ENCODE peak calls at places on chromosomes 5 and 9, in four cellular contexts. U, T, R and O are unnamed samples.
A peak's percentile ranks its signal among the peaks of the same experiment; 100 is the strongest.

GRCh38 chr5:116453920-116454319 is 120.7 kb downstream of the SEMA6A start:
- DNase-seq in U (no peak), T (no peak), R (no peak), O (no peak)

GRCh38 chr9:114898741-114899140 is 31.6 kb downstream of the TNFSF8 start:
- DNase-seq in U (no peak), T (no peak), R (no peak), O (no peak)

GRCh38 chr9:35829764-35830096 is 702 bp downstream of the TMEM8B start:
- DNase-seq in U (no peak), T (no peak), R (no peak), O (no peak)

GRCh38 chr9:124735121-124735520 is 36.0 kb downstream of the NR6A1 start:
- DNase-seq in U (no peak), T (no peak), R (peak; percentile 59), O (no peak)

GRCh38 chr9:36187414-36187813 is 3.3 kb upstream of the CLTA start:
- DNase-seq in U (no peak), T (no peak), R (no peak), O (no peak)

GRCh38 chr5:179323026-179323571 is 22.2 kb downstream of the ADAMTS2 start:
- DNase-seq in U (no peak), T (no peak), R (no peak), O (no peak)

GRCh38 chr5:124704594-124705284 is 41.7 kb downstream of the ZNF608 start:
- DNase-seq in U (no peak), T (no peak), R (no peak), O (no peak)

GRCh38 chr5:61313960-61314681 is 17.9 kb upstream of the ZSWIM6 start:
- DNase-seq in U (no peak), T (peak; percentile 98), R (no peak), O (no peak)

GRCh38 chr5:43192558-43193170 is 639 bp downstream of the NIM1K start:
- DNase-seq in U (peak; percentile 49), T (no peak), R (no peak), O (no peak)

GRCh38 chr5:54457094-54457531 is 1.6 kb downstream of the HSPB3 start:
- DNase-seq in U (no peak), T (no peak), R (no peak), O (no peak)

GRCh38 chr5:88388476-88389170 is 120.0 kb upstream of the TMEM161B start:
- DNase-seq in U (peak; percentile 54), T (no peak), R (no peak), O (no peak)

GRCh38 chr9:677461-678097 is 163.9 kb upstream of the DMRT1 start:
- DNase-seq in U (no peak), T (no peak), R (no peak), O (no peak)

GRCh38 chr5:392431-392988 is 50.5 kb upstream of the EXOC3 start:
- DNase-seq in U (peak; percentile 49), T (no peak), R (peak; percentile 8), O (peak; percentile 62)

GRCh38 chr5:16578474-16578883 is 38.3 kb downstream of the RETREG1 start:
- DNase-seq in U (no peak), T (no peak), R (no peak), O (peak; percentile 52)

GRCh38 chr5:87686018-87686417 is 273.3 kb upstream of the CCNH start:
- DNase-seq in U (no peak), T (no peak), R (no peak), O (no peak)

GRCh38 chr9:29740518-29740917 is 2167.2 kb upstream of the C9orf72 start:
- DNase-seq in U (no peak), T (no peak), R (no peak), O (no peak)

GRCh38 chr9:34380511-34381315 is 4.0 kb upstream of the MYORG start:
- DNase-seq in U (peak; percentile 88), T (no peak), R (no peak), O (peak; percentile 92)

GRCh38 chr9:89011683-89012082 is 20.4 kb downstream of the S1PR3 start:
- DNase-seq in U (no peak), T (no peak), R (no peak), O (no peak)

GRCh38 chr5:154520861-154521453 is 42.9 kb upstream of the HAND1 start:
- DNase-seq in U (peak; percentile 93), T (no peak), R (peak; percentile 63), O (no peak)

GRCh38 chr9:14692918-14693861 is at the start of gene ZDHHC21:
- DNase-seq in U (peak; percentile 83), T (no peak), R (no peak), O (no peak)
- TF ChIP-seq POLR2AphosphoS5 in U (peak; percentile 63), T (no peak), R (peak; percentile 71), O (no peak)

DNA sequence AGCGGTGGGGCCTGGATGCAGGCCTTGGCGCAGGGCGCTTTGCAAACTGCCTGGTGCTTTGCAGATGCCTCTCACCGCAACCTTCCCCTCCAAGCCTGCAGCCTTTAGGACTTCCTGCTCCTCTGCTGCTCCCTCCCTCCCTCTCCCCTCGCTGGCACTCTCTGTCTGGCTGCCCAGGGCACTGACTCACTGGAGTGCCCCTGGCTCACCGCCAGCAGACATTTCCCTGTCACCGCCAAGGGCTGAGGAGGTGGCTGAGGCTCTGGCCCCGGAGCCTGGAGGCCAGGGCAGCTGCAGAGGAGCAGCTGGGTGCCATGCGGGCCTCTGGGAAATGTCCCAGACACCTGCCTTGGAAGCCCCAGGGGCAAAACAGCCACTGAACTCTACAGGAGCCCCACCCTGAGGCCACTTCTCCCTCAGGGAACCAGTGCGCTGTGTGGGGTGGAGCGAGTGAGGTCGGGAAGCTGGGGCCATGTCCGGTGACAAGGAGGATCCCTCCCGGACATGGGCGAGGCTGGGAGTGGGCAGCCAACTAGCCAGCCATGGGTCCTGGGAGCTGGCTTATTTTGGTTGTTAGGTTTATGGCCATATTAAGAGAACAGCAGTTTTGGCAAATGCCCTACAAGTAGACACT is 53.4 kb downstream of the TENT4A start:
- DNase-seq in U (no peak), T (peak; percentile 68), R (peak; percentile 77), O (no peak)
- TF ChIP-seq POLR2AphosphoS5 in U (no peak), T (peak; percentile 91), R (peak; percentile 53), O (no peak)

DNA sequence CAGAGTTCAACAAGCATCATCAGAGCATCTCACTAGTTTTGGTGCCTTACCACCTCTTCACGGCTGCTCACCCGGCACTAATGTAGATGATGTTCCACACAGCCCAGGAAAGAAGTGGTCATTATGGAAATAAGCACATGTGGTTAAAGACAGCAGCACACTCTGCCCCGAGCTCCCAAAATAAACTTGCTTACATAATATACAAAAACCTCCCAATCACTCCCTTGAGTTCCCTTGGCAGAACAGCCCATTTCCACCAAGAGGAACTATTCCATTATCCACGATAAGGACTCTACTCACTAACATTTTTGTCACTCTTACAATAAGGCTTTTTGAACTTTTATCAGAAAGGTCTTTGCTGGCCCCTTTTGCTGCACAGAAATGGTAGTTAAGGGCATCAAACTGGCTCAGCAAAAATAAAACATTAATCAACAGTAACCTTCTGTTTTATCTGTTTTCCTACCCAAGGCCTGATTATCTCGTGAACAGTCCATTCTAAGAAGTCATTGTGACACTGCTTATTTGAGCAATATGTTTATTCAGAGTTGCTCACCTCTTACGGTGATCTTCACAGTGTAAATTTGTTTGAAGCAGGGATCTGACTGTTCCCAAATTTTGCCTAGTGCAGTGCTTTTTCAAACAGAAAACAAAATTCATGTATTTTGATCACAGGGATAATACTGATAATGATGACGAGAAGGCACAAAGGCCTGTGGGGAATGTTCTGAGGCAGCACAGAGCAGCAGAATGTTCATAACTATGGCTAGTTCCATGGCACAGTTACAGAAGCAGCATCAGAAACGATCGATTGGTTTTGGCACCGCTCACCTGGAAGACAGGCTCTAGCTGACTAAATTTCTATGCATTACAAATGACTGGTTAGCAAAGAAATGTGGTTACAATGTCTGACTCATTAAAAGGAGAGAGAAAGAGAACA is 399.8 kb upstream of the PIK3R1 start:
- DNase-seq in U (no peak), T (no peak), R (no peak), O (no peak)
- TF ChIP-seq POLR2AphosphoS5 in U (no peak), T (no peak), R (no peak), O (no peak)

DNA sequence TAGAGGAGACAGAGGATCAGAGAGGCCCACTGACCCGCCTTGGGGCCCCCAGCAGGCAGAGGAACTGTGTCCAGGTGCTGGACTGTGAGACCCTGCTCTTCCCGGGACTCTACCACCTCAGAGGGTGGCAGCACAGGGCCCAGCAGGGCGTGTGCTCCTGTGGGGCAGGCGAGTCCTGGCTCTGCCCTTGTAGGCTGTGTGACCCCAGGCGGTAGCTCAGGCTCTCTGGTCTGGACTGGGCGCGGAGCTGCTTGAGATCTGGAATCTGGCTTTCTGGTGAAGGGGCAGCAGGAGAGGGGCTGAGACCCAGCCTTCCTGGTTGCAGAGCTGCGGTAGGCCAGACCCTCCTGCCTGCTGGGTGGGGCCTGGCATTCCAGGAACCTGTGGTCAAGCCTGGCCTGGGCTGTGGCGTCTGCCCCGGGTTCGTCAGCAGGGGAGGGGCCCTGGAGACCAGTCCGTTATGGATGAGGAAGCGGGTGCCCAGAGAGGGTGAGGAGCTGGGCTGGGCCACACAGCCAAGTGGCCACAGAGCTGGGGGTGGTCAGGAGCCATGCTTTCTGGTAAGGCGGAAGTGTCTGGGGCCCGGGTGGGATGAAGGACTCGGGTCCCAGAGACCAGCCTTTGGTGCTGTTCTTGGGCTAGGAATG is 46.5 kb downstream of the RXRA start:
- DNase-seq in U (no peak), T (no peak), R (no peak), O (no peak)
- TF ChIP-seq POLR2AphosphoS5 in U (no peak), T (no peak), R (no peak), O (no peak)

DNA sequence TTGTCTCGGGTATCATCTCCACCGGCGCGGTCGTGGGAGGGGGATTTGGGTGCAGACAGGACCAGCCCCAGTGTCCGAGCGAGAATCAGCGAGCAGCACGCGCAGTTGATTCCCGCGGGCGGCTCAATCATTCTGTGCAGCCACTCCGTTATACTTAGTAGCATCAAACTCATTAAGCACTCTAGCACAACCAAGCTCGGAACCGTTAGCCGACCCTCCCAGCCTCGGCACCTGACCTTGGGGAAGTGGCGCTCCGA is 195 bp downstream of the KYAT1 start:
- DNase-seq in U (no peak), T (no peak), R (no peak), O (no peak)
- TF ChIP-seq POLR2AphosphoS5 in U (no peak), T (no peak), R (no peak), O (no peak)

GRCh38 chr9:134660407-134660806 is 18.8 kb downstream of the COL5A1 start:
- DNase-seq in U (peak; percentile 56), T (peak; percentile 10), R (peak; percentile 22), O (no peak)
- TF ChIP-seq POLR2AphosphoS5 in U (no peak), T (no peak), R (no peak), O (no peak)

GRCh38 chr5:177302354-177303110 is 987 bp downstream of the RAB24 start:
- DNase-seq in U (no peak), T (no peak), R (no peak), O (no peak)
- TF ChIP-seq POLR2AphosphoS5 in U (peak; percentile 59), T (no peak), R (peak; percentile 9), O (no peak)